ENCODE peak calls at places on chromosomes 16 and 17, in four cellular contexts. D is foreskin fibroblast, U is AG04450, B is psoas muscle. K is an unnamed sample.

GRCh38 chr17:41518789-41519449 is at the start of gene KRT15:
- DNase-seq in D (no peak), B (peak; percentile 15), U (no peak), K (peak; percentile 68)

GRCh38 chr16:21963887-21964286 is 10.7 kb downstream of the UQCRC2 start:
- DNase-seq in D (no peak), U (no peak), B (no peak), K (no peak)

GRCh38 chr17:81387235-81388060 is 7.8 kb upstream of the BAHCC1 start:
- DNase-seq in B (peak; percentile 82), U (no peak), D (peak; percentile 67), K (peak; percentile 17)

GRCh38 chr17:44334315-44335181 is 9.9 kb upstream of the SLC25A39 start:
- DNase-seq in B (no peak), U (no peak), D (no peak), K (no peak)

GRCh38 chr16:71846443-71846842 is 667 bp downstream of the ATXN1L start:
- DNase-seq in D (no peak), U (no peak), B (no peak), K (no peak)

GRCh38 chr16:85975421-85976100 is 76.6 kb downstream of the IRF8 start:
- DNase-seq in D (no peak), B (no peak), U (no peak), K (no peak)

GRCh38 chr17:5919104-5919503 is 151.1 kb upstream of the WSCD1 start:
- DNase-seq in D (no peak), U (no peak), B (no peak), K (no peak)

GRCh38 chr17:27640790-27641189 is 9.8 kb downstream of the LGALS9 start:
- DNase-seq in B (no peak), U (no peak), D (no peak), K (no peak)

GRCh38 chr16:51374346-51374745 is 223.3 kb upstream of the SALL1 start:
- DNase-seq in D (peak; percentile 80), U (peak; percentile 46), B (no peak), K (peak; percentile 88)

GRCh38 chr17:19336938-19337711 is 25.4 kb downstream of the B9D1 start:
- DNase-seq in B (no peak), U (no peak), D (no peak), K (no peak)

GRCh38 chr17:78399693-78400144 is 21.3 kb downstream of the PGS1 start:
- DNase-seq in D (no peak), U (no peak), B (no peak), K (no peak)

GRCh38 chr17:5942687-5943086 is 127.5 kb upstream of the WSCD1 start:
- DNase-seq in U (no peak), B (no peak), D (no peak), K (no peak)

GRCh38 chr17:81095608-81095888 is 60.6 kb downstream of the BAIAP2 start:
- DNase-seq in B (no peak), D (no peak), U (no peak), K (no peak)

GRCh38 chr16:67969286-67970039 is 1.0 kb upstream of the SLC12A4 start:
- DNase-seq in U (no peak), B (no peak), D (no peak), K (no peak)

GRCh38 chr16:4404247-4404966 is 12.0 kb downstream of the CORO7 start:
- DNase-seq in D (no peak), U (no peak), B (peak; percentile 57), K (peak; percentile 26)

GRCh38 chr17:29253037-29253436 is 6.4 kb downstream of the CRYBA1 start:
- DNase-seq in U (no peak), D (no peak), B (no peak), K (no peak)

GRCh38 chr17:29248845-29249244 is 2.2 kb downstream of the CRYBA1 start:
- DNase-seq in U (no peak), B (no peak), D (no peak), K (no peak)

GRCh38 chr17:29251184-29251583 is 4.5 kb downstream of the CRYBA1 start:
- DNase-seq in B (no peak), U (no peak), D (no peak), K (peak; percentile 31)

GRCh38 chr17:29250666-29251065 is 4.0 kb downstream of the CRYBA1 start:
- DNase-seq in B (no peak), U (peak; percentile 59), D (peak; percentile 72), K (peak; percentile 89)

DNA sequence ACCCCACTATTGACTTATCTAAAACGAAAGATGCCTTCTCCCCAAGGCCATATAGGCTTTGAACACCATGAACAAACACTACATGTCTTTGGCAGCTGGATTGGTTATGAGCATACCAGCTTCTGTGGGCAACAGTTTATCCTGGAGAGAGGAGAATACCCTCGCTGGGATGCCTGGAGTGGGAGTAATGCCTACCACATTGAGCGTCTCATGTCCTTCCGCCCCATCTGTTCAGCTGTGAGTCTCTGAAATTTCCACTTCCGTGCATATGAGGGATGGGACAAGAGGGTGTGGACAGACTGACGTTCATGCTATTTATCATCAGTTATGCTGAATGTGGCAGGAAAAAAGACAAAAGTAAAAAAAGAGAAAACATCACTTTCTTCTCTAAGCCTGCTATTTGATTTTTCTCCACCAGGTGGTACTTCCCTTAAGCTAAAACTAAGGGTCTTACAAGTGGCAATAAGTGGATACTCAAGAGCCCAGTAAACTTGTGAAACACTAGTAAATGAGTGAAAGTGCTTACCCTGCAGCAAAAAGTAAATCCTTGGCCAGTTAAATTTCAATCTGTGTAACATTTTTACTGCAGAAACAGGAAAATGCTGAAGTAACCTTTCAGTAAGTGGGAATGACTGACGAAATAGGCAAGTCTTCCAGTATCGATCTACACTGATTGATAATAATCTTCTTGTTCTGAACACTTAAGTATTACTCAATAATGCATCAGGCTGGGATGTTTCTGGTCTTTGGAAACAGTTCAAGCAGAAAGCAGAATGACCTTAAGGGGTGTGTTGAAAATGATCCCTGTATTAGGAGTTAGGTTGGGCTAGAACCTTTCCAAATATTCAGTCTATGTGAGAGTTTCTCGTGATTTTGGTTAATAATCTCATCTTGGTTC is 5.6 kb downstream of the CRYBA1 start:
- DNase-seq in U (no peak), B (no peak), D (peak; percentile 53), K (peak; percentile 48)
- TF ChIP-seq CTCF in U (peak; percentile 56), B (peak; percentile 23), D (peak; percentile 39), K (peak; percentile 77)

DNA sequence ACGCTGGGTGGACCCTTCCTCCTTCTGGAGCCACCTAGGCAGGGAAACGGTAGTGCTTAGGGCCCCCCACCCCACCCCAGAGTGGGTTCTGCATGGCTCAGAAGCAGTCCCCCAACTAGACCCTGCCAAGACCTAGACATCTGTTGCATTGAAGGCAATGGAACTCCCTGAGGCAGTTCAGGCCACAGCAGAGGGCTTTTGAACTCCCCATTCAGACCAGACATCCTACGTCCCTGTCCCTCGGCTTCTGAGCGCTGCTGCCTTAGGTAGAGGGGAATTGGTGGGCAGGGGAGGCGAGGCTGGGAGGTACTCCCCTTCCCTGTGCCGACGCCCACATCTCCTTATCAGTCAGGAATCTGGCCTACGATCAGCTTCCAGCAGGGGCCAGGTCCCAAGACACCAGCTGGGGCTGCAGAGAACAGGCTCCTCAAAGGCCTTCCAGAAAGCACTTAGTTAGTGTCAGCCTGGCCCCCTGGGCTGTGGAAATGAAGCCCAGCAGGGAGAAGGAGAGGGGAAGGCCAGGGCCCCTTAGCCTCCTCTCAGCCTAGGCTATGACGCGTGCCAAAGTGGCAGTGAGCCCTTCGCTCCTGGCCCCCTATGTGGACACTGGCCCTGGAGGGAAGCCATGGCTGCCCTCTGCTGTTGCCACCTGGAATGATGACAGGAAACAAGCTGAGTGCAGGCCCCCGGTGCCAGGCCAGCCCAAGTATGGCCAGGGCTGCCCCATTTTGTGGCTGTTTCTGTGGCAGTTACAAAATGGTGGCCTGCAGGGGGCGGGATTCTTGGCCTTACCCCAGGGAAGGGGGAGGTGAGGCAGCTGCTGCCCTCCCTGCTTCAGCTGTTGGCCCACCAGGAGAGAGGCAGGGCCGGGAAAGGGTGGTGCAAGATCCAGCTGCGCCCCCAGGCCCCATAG is 11.1 kb downstream of the TBX4 start:
- DNase-seq in U (no peak), D (no peak), B (peak; percentile 36), K (no peak)
- TF ChIP-seq CTCF in U (peak; percentile 25), D (peak; percentile 26), B (no peak), K (peak; percentile 75)

GRCh38 chr16:3115011-3115410 is 2.6 kb downstream of the ZNF205 start:
- DNase-seq in D (no peak), B (no peak), U (no peak), K (no peak)

GRCh38 chr16:3118204-3118790 is 5.9 kb downstream of the ZNF205 start:
- DNase-seq in D (no peak), B (no peak), U (no peak), K (no peak)

GRCh38 chr16:3113765-3114479 is 1.5 kb downstream of the ZNF205 start:
- DNase-seq in D (peak; percentile 37), B (no peak), U (no peak), K (peak; percentile 22)

GRCh38 chr16:3112881-3113574 is 642 bp downstream of the ZNF205 start:
- DNase-seq in U (no peak), B (no peak), D (no peak), K (no peak)

DNA sequence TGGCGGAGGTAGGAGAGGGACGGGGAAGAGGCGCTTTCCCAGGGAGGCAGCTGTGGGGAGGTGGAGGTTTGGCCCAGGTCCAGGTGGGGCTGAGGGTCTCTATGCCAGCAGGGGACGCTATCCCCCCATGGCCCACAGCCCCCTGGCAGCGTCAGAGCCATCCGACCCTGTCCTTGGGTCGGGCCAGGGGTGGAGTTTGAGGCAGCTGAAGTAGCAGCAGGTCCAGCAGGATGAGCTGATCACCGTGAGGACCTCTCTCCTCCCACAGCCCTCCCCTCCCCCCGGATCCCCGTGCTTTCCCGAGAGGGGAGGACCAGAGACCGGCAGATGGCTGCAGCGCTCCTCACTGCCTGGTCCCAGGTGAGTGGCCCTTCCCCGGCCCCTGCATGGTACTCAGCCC is 3.2 kb downstream of the ZNF205 start:
- DNase-seq in U (no peak), B (no peak), D (no peak), K (no peak)
- TF ChIP-seq CTCF in U (no peak), B (no peak), D (no peak), K (peak; percentile 30)

GRCh38 chr16:11239644-11240632 is 16.1 kb downstream of the SOCS1 start:
- DNase-seq in U (no peak), D (no peak), B (no peak), K (no peak)
- TF ChIP-seq CTCF in U (no peak), D (no peak), B (no peak), K (no peak)

DNA sequence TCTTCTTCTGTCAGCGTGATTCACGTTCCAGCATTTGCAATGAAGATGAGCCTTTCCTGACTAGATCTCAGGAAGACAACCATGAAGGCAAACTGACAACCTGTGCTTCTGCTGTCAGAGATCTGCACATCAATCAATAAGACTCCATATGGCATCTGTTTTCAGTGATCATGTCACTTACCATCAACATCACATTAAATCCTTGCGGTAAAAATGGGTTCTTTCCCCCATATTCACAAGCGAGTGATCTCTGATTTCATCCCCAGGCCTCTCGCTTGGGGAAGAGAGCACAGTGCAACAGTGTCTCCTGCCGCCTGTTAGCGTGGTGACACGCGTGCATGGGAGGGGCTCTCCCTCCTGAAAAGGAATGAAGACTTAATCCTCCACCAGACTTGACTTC is 11.1 kb downstream of the NACA2 start:
- DNase-seq in B (no peak), U (no peak), D (no peak), K (peak; percentile 63)
- TF ChIP-seq CTCF in B (no peak), U (no peak), D (no peak), K (peak; percentile 67)

DNA sequence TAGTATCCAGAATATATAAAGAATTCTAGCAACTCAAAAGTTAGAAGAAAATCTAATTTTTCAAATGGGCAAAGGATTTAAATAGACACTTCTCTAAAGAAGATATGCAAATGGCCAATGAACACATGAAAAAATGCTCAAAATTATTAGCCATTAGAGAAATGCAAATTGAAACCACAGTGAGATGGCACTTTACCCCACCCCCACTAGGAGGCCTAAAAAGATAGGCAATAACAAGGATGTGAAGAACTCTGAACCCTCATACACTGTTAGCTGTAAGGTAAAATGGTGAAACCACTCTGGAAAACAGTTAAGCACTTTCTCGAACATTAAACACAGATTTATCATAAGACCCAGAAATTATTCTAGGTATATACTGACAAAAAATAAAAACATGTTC is 71.4 kb upstream of the IRX6 start:
- DNase-seq in D (no peak), U (no peak), B (no peak), K (no peak)
- TF ChIP-seq CTCF in D (no peak), U (no peak), B (no peak), K (peak; percentile 16)

K was measured in HFFc6.